ENCODE peak calls at places on chromosomes 7 and 10, in eight cellular contexts. One of them, this sample, is unnamed.
A peak's percentile ranks its signal among the peaks of the same experiment; 100 is the strongest.

GRCh38 chr7:2978403-2978802 is 65.3 kb downstream of the CARD11 start:
- DNase-seq in Peyer's patch: peak; percentile 95
- DNase-seq in brain microvascular endothelial cell: no peak
- DNase-seq in K562: no peak
- DNase-seq in spleen: peak; percentile 94
- DNase-seq in left lung: peak; percentile 87
- DNase-seq in breast epithelium: peak; percentile 27
- DNase-seq in heart left ventricle: no peak
- DNase-seq in this sample: peak; percentile 51

GRCh38 chr10:13276749-13277394 is 23.0 kb downstream of the PHYH start:
- DNase-seq in spleen: no peak
- DNase-seq in heart left ventricle: no peak
- DNase-seq in K562: no peak
- DNase-seq in brain microvascular endothelial cell: peak; percentile 7
- DNase-seq in left lung: no peak
- DNase-seq in breast epithelium: no peak
- DNase-seq in Peyer's patch: no peak
- DNase-seq in this sample: no peak

GRCh38 chr7:2843711-2844152 is 376 bp downstream of the GNA12 start:
- DNase-seq in K562: peak; percentile 43
- DNase-seq in spleen: peak; percentile 91
- DNase-seq in brain microvascular endothelial cell: no peak
- DNase-seq in breast epithelium: no peak
- DNase-seq in heart left ventricle: peak; percentile 46
- DNase-seq in left lung: peak; percentile 53
- DNase-seq in Peyer's patch: peak; percentile 72
- DNase-seq in this sample: peak; percentile 11

GRCh38 chr7:46205478-46205877 is 284.4 kb upstream of the IGFBP3 start:
- DNase-seq in left lung: no peak
- DNase-seq in brain microvascular endothelial cell: no peak
- DNase-seq in heart left ventricle: no peak
- DNase-seq in Peyer's patch: peak; percentile 68
- DNase-seq in K562: no peak
- DNase-seq in breast epithelium: no peak
- DNase-seq in spleen: no peak
- DNase-seq in this sample: no peak

GRCh38 chr7:132800522-132800921 is 224.3 kb upstream of the PLXNA4 start:
- DNase-seq in Peyer's patch: no peak
- DNase-seq in brain microvascular endothelial cell: no peak
- DNase-seq in heart left ventricle: no peak
- DNase-seq in breast epithelium: no peak
- DNase-seq in spleen: no peak
- DNase-seq in K562: no peak
- DNase-seq in left lung: no peak
- DNase-seq in this sample: no peak

GRCh38 chr7:18126274-18126673 is 98.6 kb upstream of the PRPS1L1 start:
- DNase-seq in K562: no peak
- DNase-seq in brain microvascular endothelial cell: no peak
- DNase-seq in heart left ventricle: no peak
- DNase-seq in left lung: no peak
- DNase-seq in breast epithelium: no peak
- DNase-seq in Peyer's patch: no peak
- DNase-seq in spleen: no peak
- DNase-seq in this sample: no peak

GRCh38 chr7:115008465-115009114 is 86.7 kb downstream of the MDFIC start:
- DNase-seq in brain microvascular endothelial cell: peak; percentile 72
- DNase-seq in left lung: peak; percentile 53
- DNase-seq in Peyer's patch: peak; percentile 62
- DNase-seq in heart left ventricle: peak; percentile 82
- DNase-seq in K562: no peak
- DNase-seq in breast epithelium: peak; percentile 44
- DNase-seq in spleen: no peak
- DNase-seq in this sample: peak; percentile 8

GRCh38 chr7:110317699-110318265 is 773.1 kb upstream of the LRRN3 start:
- DNase-seq in left lung: no peak
- DNase-seq in breast epithelium: no peak
- DNase-seq in Peyer's patch: no peak
- DNase-seq in brain microvascular endothelial cell: peak; percentile 74
- DNase-seq in heart left ventricle: no peak
- DNase-seq in spleen: no peak
- DNase-seq in K562: no peak
- DNase-seq in this sample: no peak

GRCh38 chr7:127983804-127984332 is 47.4 kb downstream of the LRRC4 start:
- DNase-seq in K562: peak; percentile 51
- DNase-seq in left lung: no peak
- DNase-seq in heart left ventricle: no peak
- DNase-seq in brain microvascular endothelial cell: no peak
- DNase-seq in breast epithelium: no peak
- DNase-seq in spleen: no peak
- DNase-seq in Peyer's patch: no peak
- DNase-seq in this sample: no peak

GRCh38 chr7:100503350-100503735 is 19.6 kb downstream of the NYAP1 start:
- DNase-seq in left lung: no peak
- DNase-seq in Peyer's patch: no peak
- DNase-seq in spleen: no peak
- DNase-seq in breast epithelium: no peak
- DNase-seq in K562: peak; percentile 6
- DNase-seq in brain microvascular endothelial cell: peak; percentile 16
- DNase-seq in heart left ventricle: no peak
- DNase-seq in this sample: no peak

GRCh38 chr10:131723601-131724530 is 176.9 kb upstream of the PPP2R2D start:
- DNase-seq in heart left ventricle: no peak
- DNase-seq in brain microvascular endothelial cell: no peak
- DNase-seq in K562: no peak
- DNase-seq in left lung: no peak
- DNase-seq in breast epithelium: no peak
- DNase-seq in spleen: peak; percentile 63
- DNase-seq in Peyer's patch: peak; percentile 27
- DNase-seq in this sample: no peak

GRCh38 chr10:111600772-111601171 is 523.9 kb downstream of the ADRA2A start:
- DNase-seq in spleen: no peak
- DNase-seq in brain microvascular endothelial cell: no peak
- DNase-seq in K562: no peak
- DNase-seq in breast epithelium: peak; percentile 41
- DNase-seq in left lung: no peak
- DNase-seq in Peyer's patch: peak; percentile 46
- DNase-seq in heart left ventricle: no peak
- DNase-seq in this sample: peak; percentile 62

GRCh38 chr7:115127399-115128021 is 205.6 kb downstream of the MDFIC start:
- DNase-seq in breast epithelium: no peak
- DNase-seq in left lung: no peak
- DNase-seq in K562: no peak
- DNase-seq in Peyer's patch: no peak
- DNase-seq in spleen: no peak
- DNase-seq in heart left ventricle: no peak
- DNase-seq in brain microvascular endothelial cell: no peak
- DNase-seq in this sample: no peak

GRCh38 chr10:95363303-95363912 is 72.6 kb upstream of the PDLIM1 start:
- DNase-seq in Peyer's patch: peak; percentile 75
- DNase-seq in breast epithelium: no peak
- DNase-seq in left lung: no peak
- DNase-seq in brain microvascular endothelial cell: peak; percentile 56
- DNase-seq in heart left ventricle: no peak
- DNase-seq in K562: peak; percentile 58
- DNase-seq in spleen: no peak
- DNase-seq in this sample: no peak

GRCh38 chr7:18927134-18927533 is 190.3 kb downstream of the TWIST1 start:
- DNase-seq in heart left ventricle: no peak
- DNase-seq in brain microvascular endothelial cell: peak; percentile 8
- DNase-seq in left lung: no peak
- DNase-seq in Peyer's patch: no peak
- DNase-seq in spleen: no peak
- DNase-seq in breast epithelium: no peak
- DNase-seq in K562: no peak
- DNase-seq in this sample: no peak

GRCh38 chr10:122910310-122910709 is at the start of gene FAM24A:
- DNase-seq in brain microvascular endothelial cell: no peak
- DNase-seq in Peyer's patch: no peak
- DNase-seq in left lung: no peak
- DNase-seq in K562: no peak
- DNase-seq in breast epithelium: no peak
- DNase-seq in spleen: no peak
- DNase-seq in heart left ventricle: no peak
- DNase-seq in this sample: no peak

GRCh38 chr10:32189400-32190084 is 133.3 kb upstream of the KIF5B start:
- DNase-seq in breast epithelium: no peak
- DNase-seq in Peyer's patch: no peak
- DNase-seq in heart left ventricle: no peak
- DNase-seq in brain microvascular endothelial cell: no peak
- DNase-seq in K562: peak; percentile 25
- DNase-seq in spleen: no peak
- DNase-seq in left lung: no peak
- DNase-seq in this sample: no peak

GRCh38 chr7:149874644-149875028 is 867 bp downstream of the ATP6V0E2 start:
- DNase-seq in brain microvascular endothelial cell: no peak
- DNase-seq in Peyer's patch: no peak
- DNase-seq in left lung: no peak
- DNase-seq in breast epithelium: no peak
- DNase-seq in heart left ventricle: no peak
- DNase-seq in spleen: no peak
- DNase-seq in K562: no peak
- DNase-seq in this sample: no peak

GRCh38 chr10:100714566-100714950 is 30.8 kb upstream of the PAX2 start:
- DNase-seq in brain microvascular endothelial cell: no peak
- DNase-seq in Peyer's patch: no peak
- DNase-seq in K562: no peak
- DNase-seq in left lung: no peak
- DNase-seq in breast epithelium: no peak
- DNase-seq in heart left ventricle: no peak
- DNase-seq in spleen: no peak
- DNase-seq in this sample: no peak
- H3K27me3 ChIP-seq in brain microvascular endothelial cell: peaks cover 88% of the 10 kb centered on the region
- H3K27me3 ChIP-seq in Peyer's patch: no peaks in the 10 kb centered on the region
- H3K27me3 ChIP-seq in K562: peaks cover 51% of the 10 kb centered on the region
- H3K27me3 ChIP-seq in left lung: peaks cover 86% of the 10 kb centered on the region
- H3K27me3 ChIP-seq in breast epithelium: peaks cover 4% of the 10 kb centered on the region
- H3K27me3 ChIP-seq in heart left ventricle: peaks cover 99% of the 10 kb centered on the region
- H3K27me3 ChIP-seq in spleen: peaks cover 100% of the 10 kb centered on the region
- H3K27me3 ChIP-seq in this sample: peaks cover 19% of the 10 kb centered on the region

DNA sequence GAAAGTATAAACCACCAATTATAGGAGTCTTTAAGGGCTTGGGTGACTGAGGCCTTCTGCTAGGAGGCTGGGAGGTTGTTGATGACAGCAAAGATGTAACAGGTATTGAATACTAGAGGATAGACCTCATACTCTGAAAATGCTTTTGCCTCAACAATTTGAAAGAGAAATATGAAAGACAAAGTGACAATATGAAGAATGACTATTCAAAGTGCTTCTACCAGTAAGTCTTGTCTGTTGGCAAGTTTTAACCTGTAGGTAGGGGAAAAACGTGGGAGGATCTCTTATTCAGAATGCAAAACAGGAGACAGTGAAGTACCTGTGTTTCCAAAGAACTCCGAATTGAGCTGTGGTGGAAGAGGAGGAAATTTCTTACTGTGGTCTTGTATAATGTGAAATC is 38.2 kb downstream of the GBF1 start:
- DNase-seq in brain microvascular endothelial cell: no peak
- DNase-seq in spleen: no peak
- DNase-seq in breast epithelium: no peak
- DNase-seq in K562: no peak
- DNase-seq in left lung: no peak
- DNase-seq in Peyer's patch: no peak
- DNase-seq in heart left ventricle: no peak
- DNase-seq in this sample: no peak
- H3K4me3 ChIP-seq in brain microvascular endothelial cell: no peak overlapping the region
- H3K4me3 ChIP-seq in spleen: no peak overlapping the region
- H3K4me3 ChIP-seq in breast epithelium: no peak overlapping the region
- H3K4me3 ChIP-seq in K562: no peak overlapping the region
- H3K4me3 ChIP-seq in left lung: no peak overlapping the region
- H3K4me3 ChIP-seq in Peyer's patch: no peak overlapping the region
- H3K4me3 ChIP-seq in heart left ventricle: no peak overlapping the region
- H3K4me3 ChIP-seq in this sample: no peak overlapping the region

GRCh38 chr10:74238031-74238431 is 87.0 kb downstream of the ADK start:
- DNase-seq in K562: no peak
- DNase-seq in Peyer's patch: no peak
- DNase-seq in heart left ventricle: no peak
- DNase-seq in spleen: no peak
- DNase-seq in left lung: no peak
- DNase-seq in breast epithelium: no peak
- DNase-seq in brain microvascular endothelial cell: peak; percentile 32
- DNase-seq in this sample: no peak

GRCh38 chr10:74233281-74233680 is 82.3 kb downstream of the ADK start:
- DNase-seq in breast epithelium: no peak
- DNase-seq in heart left ventricle: no peak
- DNase-seq in spleen: no peak
- DNase-seq in brain microvascular endothelial cell: no peak
- DNase-seq in K562: no peak
- DNase-seq in Peyer's patch: no peak
- DNase-seq in left lung: no peak
- DNase-seq in this sample: no peak

GRCh38 chr10:74231375-74231774 is 80.4 kb downstream of the ADK start:
- DNase-seq in left lung: no peak
- DNase-seq in heart left ventricle: no peak
- DNase-seq in K562: no peak
- DNase-seq in breast epithelium: no peak
- DNase-seq in Peyer's patch: no peak
- DNase-seq in brain microvascular endothelial cell: peak; percentile 71
- DNase-seq in spleen: no peak
- DNase-seq in this sample: no peak

DNA sequence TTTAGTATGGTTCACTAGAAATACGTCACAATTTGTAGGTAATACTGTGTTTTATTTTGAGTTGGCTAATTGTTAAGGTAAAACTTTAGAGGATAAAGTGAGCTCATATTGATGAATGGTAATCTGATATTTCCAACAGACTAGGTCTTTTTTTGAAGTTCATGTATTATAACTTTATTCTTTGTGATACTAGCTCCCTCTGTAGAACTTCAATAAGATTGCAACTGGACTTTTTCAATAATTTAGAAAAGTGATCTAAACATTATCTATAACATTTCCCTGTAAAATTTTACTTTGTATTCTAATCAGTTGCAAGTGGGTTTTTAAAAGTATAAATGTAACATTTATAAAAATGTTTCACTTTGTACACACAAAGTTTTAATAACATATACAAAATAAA is 83.5 kb downstream of the ADK start:
- DNase-seq in breast epithelium: no peak
- DNase-seq in heart left ventricle: no peak
- DNase-seq in spleen: no peak
- DNase-seq in brain microvascular endothelial cell: no peak
- DNase-seq in Peyer's patch: no peak
- DNase-seq in left lung: no peak
- DNase-seq in K562: no peak
- DNase-seq in this sample: no peak
- TF ChIP-seq CTCF in breast epithelium: peak; percentile 44
- TF ChIP-seq CTCF in heart left ventricle: no peak
- TF ChIP-seq CTCF in spleen: peak; percentile 8
- TF ChIP-seq CTCF in brain microvascular endothelial cell: peak; percentile 20
- TF ChIP-seq CTCF in Peyer's patch: peak; percentile 44
- TF ChIP-seq CTCF in left lung: no peak
- TF ChIP-seq CTCF in K562: no peak
- TF ChIP-seq CTCF in this sample: peak; percentile 7

DNA sequence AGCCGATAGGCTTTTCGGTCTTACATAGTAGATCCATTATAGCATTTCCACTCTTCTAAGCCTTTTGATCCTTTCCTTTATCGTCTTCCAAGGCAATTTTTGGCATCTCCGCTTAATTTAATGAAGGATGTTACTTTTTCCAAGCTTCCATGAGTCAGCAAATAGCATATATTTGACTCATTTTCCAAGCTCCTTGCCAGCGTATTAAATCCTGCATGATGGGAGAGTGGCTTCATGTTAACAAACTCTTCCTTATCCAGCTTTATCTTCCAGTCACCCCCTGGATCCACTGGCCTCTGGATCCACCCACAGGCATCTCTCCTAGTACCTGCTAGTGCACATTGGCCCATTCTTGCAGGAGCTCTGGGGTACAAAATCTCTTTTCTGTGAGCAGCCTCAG is 13.0 kb downstream of the OR9A2 start:
- DNase-seq in brain microvascular endothelial cell: peak; percentile 56
- DNase-seq in Peyer's patch: no peak
- DNase-seq in left lung: no peak
- DNase-seq in breast epithelium: no peak
- DNase-seq in K562: no peak
- DNase-seq in spleen: no peak
- DNase-seq in heart left ventricle: no peak
- DNase-seq in this sample: no peak
- H3K27me3 ChIP-seq in brain microvascular endothelial cell: no peaks in the 10 kb centered on the region
- H3K27me3 ChIP-seq in Peyer's patch: no peaks in the 10 kb centered on the region
- H3K27me3 ChIP-seq in left lung: peaks cover 4% of the 10 kb centered on the region
- H3K27me3 ChIP-seq in breast epithelium: no peaks in the 10 kb centered on the region
- H3K27me3 ChIP-seq in K562: peaks cover 18% of the 10 kb centered on the region
- H3K27me3 ChIP-seq in spleen: no peaks in the 10 kb centered on the region
- H3K27me3 ChIP-seq in heart left ventricle: no peaks in the 10 kb centered on the region
- H3K27me3 ChIP-seq in this sample: no peaks in the 10 kb centered on the region